ENCODE peak calls at places on chromosomes 1 and 21, in six cellular contexts. One of them, this sample, is unnamed.
A peak's percentile ranks its signal among the peaks of the same experiment; 100 is the strongest.

GRCh38 chr1:27617420-27617819 is 13.5 kb upstream of the AHDC1 start:
- DNase-seq in neuronal stem cell: no peak
- DNase-seq in heart left ventricle: peak; percentile 1
- DNase-seq in cardiac muscle cell: no peak
- DNase-seq in uterus: no peak
- DNase-seq in DND-41: no peak
- DNase-seq in this sample: no peak

GRCh38 chr1:202579806-202580205 is 130.4 kb downstream of the SYT2 start:
- DNase-seq in neuronal stem cell: no peak
- DNase-seq in heart left ventricle: no peak
- DNase-seq in cardiac muscle cell: peak; percentile 94
- DNase-seq in uterus: peak; percentile 59
- DNase-seq in DND-41: no peak
- DNase-seq in this sample: no peak

GRCh38 chr1:205593532-205593931 is 38.3 kb downstream of the ELK4 start:
- DNase-seq in neuronal stem cell: no peak
- DNase-seq in heart left ventricle: no peak
- DNase-seq in cardiac muscle cell: no peak
- DNase-seq in uterus: no peak
- DNase-seq in DND-41: no peak
- DNase-seq in this sample: peak; percentile 64

GRCh38 chr1:51736702-51737101 is 119.8 kb downstream of the OSBPL9 start:
- DNase-seq in neuronal stem cell: no peak
- DNase-seq in heart left ventricle: no peak
- DNase-seq in cardiac muscle cell: peak; percentile 79
- DNase-seq in uterus: peak; percentile 54
- DNase-seq in DND-41: no peak
- DNase-seq in this sample: no peak

GRCh38 chr1:181033128-181033798 is 520 bp upstream of the MR1 start:
- DNase-seq in neuronal stem cell: no peak
- DNase-seq in heart left ventricle: no peak
- DNase-seq in cardiac muscle cell: peak; percentile 45
- DNase-seq in uterus: peak; percentile 40
- DNase-seq in DND-41: peak; percentile 54
- DNase-seq in this sample: peak; percentile 6

GRCh38 chr1:239814306-239814881 is 277.3 kb upstream of the FMN2 start:
- DNase-seq in neuronal stem cell: no peak
- DNase-seq in heart left ventricle: no peak
- DNase-seq in cardiac muscle cell: peak; percentile 22
- DNase-seq in uterus: peak; percentile 69
- DNase-seq in DND-41: no peak
- DNase-seq in this sample: no peak

GRCh38 chr1:118084400-118084799 is 100.6 kb downstream of the SPAG17 start:
- DNase-seq in neuronal stem cell: no peak
- DNase-seq in heart left ventricle: no peak
- DNase-seq in cardiac muscle cell: no peak
- DNase-seq in uterus: no peak
- DNase-seq in DND-41: no peak
- DNase-seq in this sample: no peak

GRCh38 chr1:158246650-158247049 is 7.6 kb upstream of the CD1A start:
- DNase-seq in neuronal stem cell: no peak
- DNase-seq in heart left ventricle: no peak
- DNase-seq in cardiac muscle cell: peak; percentile 21
- DNase-seq in uterus: no peak
- DNase-seq in DND-41: peak; percentile 82
- DNase-seq in this sample: no peak

GRCh38 chr1:239386453-239387303 is at the start of gene CHRM3:
- DNase-seq in neuronal stem cell: peak; percentile 66
- DNase-seq in heart left ventricle: peak; percentile 60
- DNase-seq in cardiac muscle cell: peak; percentile 24
- DNase-seq in uterus: peak; percentile 56
- DNase-seq in DND-41: no peak
- DNase-seq in this sample: no peak

GRCh38 chr1:52554756-52555155 is 1.9 kb upstream of the TUT4 start:
- DNase-seq in neuronal stem cell: peak; percentile 14
- DNase-seq in heart left ventricle: no peak
- DNase-seq in cardiac muscle cell: no peak
- DNase-seq in uterus: no peak
- DNase-seq in DND-41: no peak
- DNase-seq in this sample: no peak

GRCh38 chr1:92934395-92935378 is 26.6 kb downstream of the DIPK1A start:
- DNase-seq in neuronal stem cell: no peak
- DNase-seq in heart left ventricle: peak; percentile 65
- DNase-seq in cardiac muscle cell: peak; percentile 97
- DNase-seq in uterus: peak; percentile 62
- DNase-seq in DND-41: no peak
- DNase-seq in this sample: no peak

GRCh38 chr1:20137055-20137454 is 2.1 kb upstream of the PLA2G2F start:
- DNase-seq in neuronal stem cell: no peak
- DNase-seq in heart left ventricle: no peak
- DNase-seq in cardiac muscle cell: no peak
- DNase-seq in uterus: no peak
- DNase-seq in DND-41: no peak
- DNase-seq in this sample: no peak

GRCh38 chr21:24210130-24210529 is 1397.2 kb downstream of the MRPL39 start:
- DNase-seq in neuronal stem cell: no peak
- DNase-seq in heart left ventricle: no peak
- DNase-seq in cardiac muscle cell: no peak
- DNase-seq in uterus: no peak
- DNase-seq in DND-41: no peak
- DNase-seq in this sample: no peak

GRCh38 chr1:40955266-40955665 is 24.2 kb upstream of the CTPS1 start:
- DNase-seq in neuronal stem cell: no peak
- DNase-seq in heart left ventricle: no peak
- DNase-seq in cardiac muscle cell: no peak
- DNase-seq in uterus: no peak
- DNase-seq in DND-41: no peak
- DNase-seq in this sample: no peak

GRCh38 chr21:16597768-16598167 is 868.0 kb downstream of the USP25 start:
- DNase-seq in neuronal stem cell: no peak
- DNase-seq in heart left ventricle: no peak
- DNase-seq in cardiac muscle cell: no peak
- DNase-seq in uterus: no peak
- DNase-seq in DND-41: no peak
- DNase-seq in this sample: no peak

GRCh38 chr1:246925997-246926626 is 5.6 kb downstream of the AHCTF1 start:
- DNase-seq in neuronal stem cell: no peak
- DNase-seq in heart left ventricle: no peak
- DNase-seq in cardiac muscle cell: no peak
- DNase-seq in uterus: no peak
- DNase-seq in DND-41: no peak
- DNase-seq in this sample: no peak

GRCh38 chr21:15826147-15826780 is 96.5 kb downstream of the USP25 start:
- DNase-seq in neuronal stem cell: peak; percentile 14
- DNase-seq in heart left ventricle: no peak
- DNase-seq in cardiac muscle cell: peak; percentile 60
- DNase-seq in uterus: peak; percentile 19
- DNase-seq in DND-41: peak; percentile 27
- DNase-seq in this sample: no peak

GRCh38 chr21:38060533-38060932 is 144.3 kb upstream of the KCNJ6 start:
- DNase-seq in neuronal stem cell: no peak
- DNase-seq in heart left ventricle: no peak
- DNase-seq in cardiac muscle cell: no peak
- DNase-seq in uterus: no peak
- DNase-seq in DND-41: no peak
- DNase-seq in this sample: no peak

GRCh38 chr1:21693732-21694131 is 24.6 kb upstream of the RAP1GAP start:
- DNase-seq in neuronal stem cell: no peak
- DNase-seq in heart left ventricle: no peak
- DNase-seq in cardiac muscle cell: no peak
- DNase-seq in uterus: no peak
- DNase-seq in DND-41: no peak
- DNase-seq in this sample: no peak

GRCh38 chr21:39863111-39863510 is 4.1 kb upstream of the PCP4 start:
- DNase-seq in neuronal stem cell: no peak
- DNase-seq in heart left ventricle: no peak
- DNase-seq in cardiac muscle cell: no peak
- DNase-seq in uterus: no peak
- DNase-seq in DND-41: no peak
- DNase-seq in this sample: no peak

GRCh38 chr1:159992161-159992560 is 38.1 kb upstream of the SLAMF9 start:
- DNase-seq in neuronal stem cell: no peak
- DNase-seq in heart left ventricle: no peak
- DNase-seq in cardiac muscle cell: no peak
- DNase-seq in uterus: no peak
- DNase-seq in DND-41: no peak
- DNase-seq in this sample: no peak

GRCh38 chr1:147389532-147390184 is 147.2 kb downstream of the CHD1L start:
- DNase-seq in neuronal stem cell: peak; percentile 40
- DNase-seq in heart left ventricle: no peak
- DNase-seq in cardiac muscle cell: peak; percentile 68
- DNase-seq in uterus: no peak
- DNase-seq in DND-41: peak; percentile 26
- DNase-seq in this sample: peak; percentile 6

GRCh38 chr21:20999567-21000169 is 1.5 kb downstream of the NCAM2 start:
- DNase-seq in neuronal stem cell: peak; percentile 49
- DNase-seq in heart left ventricle: no peak
- DNase-seq in cardiac muscle cell: peak; percentile 63
- DNase-seq in uterus: no peak
- DNase-seq in DND-41: peak; percentile 55
- DNase-seq in this sample: no peak
- H3K4me3 ChIP-seq in neuronal stem cell: no peak overlapping the region
- H3K4me3 ChIP-seq in heart left ventricle: peak overlapping the region; percentile 76
- H3K4me3 ChIP-seq in cardiac muscle cell: no peak overlapping the region
- H3K4me3 ChIP-seq in uterus: no peak overlapping the region
- H3K4me3 ChIP-seq in DND-41: no peak overlapping the region
- H3K4me3 ChIP-seq in this sample: no peak overlapping the region

DNA sequence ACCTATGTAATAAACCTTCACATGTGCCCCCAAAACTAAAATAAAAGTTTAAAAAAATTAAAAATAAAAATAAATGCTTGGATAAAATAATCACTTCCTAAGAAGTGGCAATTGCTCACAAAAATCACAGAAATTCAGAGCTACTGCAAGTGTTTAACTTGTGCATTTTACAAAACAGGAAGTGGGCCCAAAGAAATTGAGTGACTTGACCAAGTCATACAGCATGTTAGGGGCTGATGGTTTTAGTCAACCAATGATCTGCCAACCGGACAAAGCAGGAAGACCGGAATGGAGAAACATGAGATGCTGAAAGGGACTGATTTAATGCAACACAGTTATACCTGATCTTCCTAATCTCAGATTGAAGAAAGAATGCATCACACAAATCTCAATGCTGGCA is 96.5 kb downstream of the SMYD2 start:
- DNase-seq in neuronal stem cell: no peak
- DNase-seq in heart left ventricle: no peak
- DNase-seq in cardiac muscle cell: no peak
- DNase-seq in uterus: no peak
- DNase-seq in DND-41: no peak
- DNase-seq in this sample: no peak
- H3K27ac ChIP-seq in neuronal stem cell: no peak overlapping the region
- H3K27ac ChIP-seq in heart left ventricle: no peak overlapping the region
- H3K27ac ChIP-seq in cardiac muscle cell: no peak overlapping the region
- H3K27ac ChIP-seq in uterus: no peak overlapping the region
- H3K27ac ChIP-seq in DND-41: no peak overlapping the region
- H3K27ac ChIP-seq in this sample: no peak overlapping the region

DNA sequence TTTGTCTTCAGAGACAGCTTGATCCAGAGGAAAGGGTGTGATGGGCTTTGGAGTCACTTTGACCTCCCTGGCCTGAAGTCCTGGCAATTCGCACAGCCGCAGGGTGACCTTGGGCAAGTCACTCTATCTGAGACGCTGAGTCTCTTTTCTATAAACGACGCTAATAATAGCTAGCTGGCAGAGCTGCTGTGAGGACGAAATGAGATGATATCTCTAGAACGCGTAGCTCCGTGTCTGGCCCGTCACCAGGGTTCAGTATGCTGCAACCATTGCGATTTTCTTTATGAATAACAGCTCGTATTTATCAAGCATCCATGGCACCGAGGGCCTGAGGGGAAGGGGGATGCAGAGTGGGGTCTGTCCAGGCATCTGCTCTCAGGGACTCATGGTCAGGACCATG is 58.7 kb downstream of the IGSF21 start:
- DNase-seq in neuronal stem cell: no peak
- DNase-seq in heart left ventricle: no peak
- DNase-seq in cardiac muscle cell: no peak
- DNase-seq in uterus: no peak
- DNase-seq in DND-41: no peak
- DNase-seq in this sample: no peak
- H3K4me3 ChIP-seq in neuronal stem cell: no peak overlapping the region
- H3K4me3 ChIP-seq in heart left ventricle: no peak overlapping the region
- H3K4me3 ChIP-seq in cardiac muscle cell: no peak overlapping the region
- H3K4me3 ChIP-seq in uterus: no peak overlapping the region
- H3K4me3 ChIP-seq in DND-41: no peak overlapping the region
- H3K4me3 ChIP-seq in this sample: no peak overlapping the region

DNA sequence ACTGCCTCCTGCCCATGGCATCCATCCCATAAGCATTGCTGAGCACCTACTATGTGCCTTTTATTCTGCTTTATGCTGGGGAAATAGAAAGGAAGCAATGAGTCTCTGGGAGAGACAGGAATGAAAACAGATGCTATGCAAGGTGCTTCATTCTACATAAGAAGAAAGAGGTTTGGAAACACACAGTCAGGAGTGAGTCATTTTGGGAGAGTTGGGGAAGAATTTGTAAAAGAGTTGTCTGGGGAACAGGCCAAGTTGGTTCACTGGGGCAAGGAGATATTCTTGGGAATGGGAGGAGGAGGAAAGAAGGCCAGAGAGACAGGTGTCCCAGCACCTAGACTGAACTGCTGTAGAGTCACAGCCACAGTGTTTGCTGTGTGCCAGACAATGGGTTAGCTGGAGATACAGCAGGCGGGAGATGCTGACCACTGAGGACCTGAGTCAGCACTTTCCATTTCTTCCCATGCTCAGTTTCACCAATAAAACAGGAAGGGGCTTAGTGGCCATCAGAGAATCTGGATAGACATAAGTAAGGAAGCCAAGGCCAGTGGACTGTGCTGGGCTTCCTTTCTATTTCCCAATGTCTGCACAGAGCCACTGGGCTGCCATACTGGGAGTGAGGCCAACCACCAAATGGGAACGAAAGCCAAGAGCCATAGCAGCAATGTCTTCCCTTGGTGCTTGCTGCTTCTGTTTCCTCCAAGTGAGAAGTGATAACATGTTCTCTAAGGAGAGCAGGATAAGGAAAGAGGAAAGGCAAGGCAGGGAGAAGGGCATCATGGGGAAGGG is 187.7 kb upstream of the USP24 start:
- DNase-seq in neuronal stem cell: no peak
- DNase-seq in heart left ventricle: no peak
- DNase-seq in cardiac muscle cell: peak; percentile 38
- DNase-seq in uterus: no peak
- DNase-seq in DND-41: no peak
- DNase-seq in this sample: no peak
- H3K27ac ChIP-seq in neuronal stem cell: no peak overlapping the region
- H3K27ac ChIP-seq in heart left ventricle: no peak overlapping the region
- H3K27ac ChIP-seq in cardiac muscle cell: no peak overlapping the region
- H3K27ac ChIP-seq in uterus: no peak overlapping the region
- H3K27ac ChIP-seq in DND-41: no peak overlapping the region
- H3K27ac ChIP-seq in this sample: no peak overlapping the region

This sample was measured in CD8-positive, alpha-beta memory T cell.